ENCODE peak calls at places on chromosome 16, in eight cellular contexts. One of them, this sample, is unnamed.

GRCh38 chr16:23321206-23321875 is 19.2 kb downstream of the SCNN1B start:
- DNase-seq in AG09309: no peak
- DNase-seq in stomach: no peak
- DNase-seq in type B pancreatic cell: no peak
- DNase-seq in neural crest cell: no peak
- DNase-seq in neural progenitor cell: no peak
- DNase-seq in upper lobe of right lung: no peak
- DNase-seq in astrocyte of the cerebellum: no peak
- DNase-seq in this sample: no peak

GRCh38 chr16:67443299-67443698 is 12.4 kb downstream of the HSD11B2 start:
- DNase-seq in neural crest cell: no peak
- DNase-seq in AG09309: no peak
- DNase-seq in upper lobe of right lung: no peak
- DNase-seq in stomach: no peak
- DNase-seq in astrocyte of the cerebellum: no peak
- DNase-seq in type B pancreatic cell: no peak
- DNase-seq in neural progenitor cell: no peak
- DNase-seq in this sample: no peak

GRCh38 chr16:27839419-27839818 is 224.1 kb downstream of the GSG1L start:
- DNase-seq in neural progenitor cell: no peak
- DNase-seq in neural crest cell: no peak
- DNase-seq in type B pancreatic cell: no peak
- DNase-seq in AG09309: no peak
- DNase-seq in upper lobe of right lung: peak
- DNase-seq in astrocyte of the cerebellum: no peak
- DNase-seq in stomach: no peak
- DNase-seq in this sample: no peak

GRCh38 chr16:82203198-82203597 is 33.2 kb upstream of the MPHOSPH6 start:
- DNase-seq in neural crest cell: no peak
- DNase-seq in type B pancreatic cell: no peak
- DNase-seq in upper lobe of right lung: no peak
- DNase-seq in neural progenitor cell: no peak
- DNase-seq in AG09309: no peak
- DNase-seq in stomach: no peak
- DNase-seq in astrocyte of the cerebellum: no peak
- DNase-seq in this sample: no peak

GRCh38 chr16:48386559-48387312 is 1.5 kb upstream of the SIAH1 start:
- DNase-seq in upper lobe of right lung: no peak
- DNase-seq in AG09309: no peak
- DNase-seq in type B pancreatic cell: no peak
- DNase-seq in stomach: no peak
- DNase-seq in astrocyte of the cerebellum: no peak
- DNase-seq in neural crest cell: no peak
- DNase-seq in neural progenitor cell: no peak
- DNase-seq in this sample: no peak

GRCh38 chr16:28098959-28099945 is 35.7 kb upstream of the GSG1L start:
- DNase-seq in neural progenitor cell: no peak
- DNase-seq in neural crest cell: no peak
- DNase-seq in astrocyte of the cerebellum: no peak
- DNase-seq in type B pancreatic cell: no peak
- DNase-seq in upper lobe of right lung: peak
- DNase-seq in AG09309: no peak
- DNase-seq in stomach: no peak
- DNase-seq in this sample: peak

GRCh38 chr16:70808371-70808770 is 7.4 kb upstream of the VAC14 start:
- DNase-seq in upper lobe of right lung: no peak
- DNase-seq in neural crest cell: no peak
- DNase-seq in stomach: no peak
- DNase-seq in AG09309: no peak
- DNase-seq in neural progenitor cell: no peak
- DNase-seq in type B pancreatic cell: no peak
- DNase-seq in astrocyte of the cerebellum: no peak
- DNase-seq in this sample: no peak

GRCh38 chr16:84396537-84397008 is 28.2 kb downstream of the ATP2C2 start:
- DNase-seq in type B pancreatic cell: no peak
- DNase-seq in neural crest cell: no peak
- DNase-seq in upper lobe of right lung: peak
- DNase-seq in astrocyte of the cerebellum: no peak
- DNase-seq in stomach: no peak
- DNase-seq in AG09309: no peak
- DNase-seq in neural progenitor cell: peak
- DNase-seq in this sample: peak

GRCh38 chr16:63061319-63061718 is 1025.1 kb upstream of the CDH8 start:
- DNase-seq in AG09309: no peak
- DNase-seq in neural progenitor cell: no peak
- DNase-seq in upper lobe of right lung: no peak
- DNase-seq in astrocyte of the cerebellum: no peak
- DNase-seq in type B pancreatic cell: no peak
- DNase-seq in neural crest cell: no peak
- DNase-seq in stomach: no peak
- DNase-seq in this sample: peak

DNA sequence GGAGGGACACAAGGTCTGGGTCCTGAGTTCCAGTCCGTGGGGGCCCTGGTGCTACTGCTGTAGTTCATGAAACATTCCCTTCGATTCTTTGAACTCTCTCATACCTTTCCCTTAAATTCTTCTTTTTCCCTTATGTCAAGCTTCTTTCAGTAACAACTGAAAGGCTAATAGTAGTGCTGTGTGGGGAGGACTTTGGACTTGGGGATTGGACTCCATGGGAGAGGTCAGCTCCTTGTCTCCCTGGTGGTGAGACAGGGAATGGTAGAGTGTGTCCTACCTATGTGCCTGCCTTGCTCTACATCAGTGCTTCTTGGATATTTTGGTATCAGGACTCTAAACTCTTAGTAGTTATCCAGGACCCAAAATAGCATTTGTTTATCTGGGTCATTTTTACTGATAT is 628.1 kb downstream of the WWOX start:
- DNase-seq in neural crest cell: no peak
- DNase-seq in type B pancreatic cell: no peak
- DNase-seq in upper lobe of right lung: no peak
- DNase-seq in neural progenitor cell: no peak
- DNase-seq in stomach: no peak
- DNase-seq in astrocyte of the cerebellum: no peak
- DNase-seq in AG09309: no peak
- DNase-seq in this sample: no peak
- TF ChIP-seq CTCF in neural crest cell: peak
- TF ChIP-seq CTCF in type B pancreatic cell: peak
- TF ChIP-seq CTCF in upper lobe of right lung: no peak
- TF ChIP-seq CTCF in neural progenitor cell: peak
- TF ChIP-seq CTCF in stomach: no peak
- TF ChIP-seq CTCF in astrocyte of the cerebellum: no peak
- TF ChIP-seq CTCF in AG09309: no peak
- TF ChIP-seq CTCF in this sample: peak

DNA sequence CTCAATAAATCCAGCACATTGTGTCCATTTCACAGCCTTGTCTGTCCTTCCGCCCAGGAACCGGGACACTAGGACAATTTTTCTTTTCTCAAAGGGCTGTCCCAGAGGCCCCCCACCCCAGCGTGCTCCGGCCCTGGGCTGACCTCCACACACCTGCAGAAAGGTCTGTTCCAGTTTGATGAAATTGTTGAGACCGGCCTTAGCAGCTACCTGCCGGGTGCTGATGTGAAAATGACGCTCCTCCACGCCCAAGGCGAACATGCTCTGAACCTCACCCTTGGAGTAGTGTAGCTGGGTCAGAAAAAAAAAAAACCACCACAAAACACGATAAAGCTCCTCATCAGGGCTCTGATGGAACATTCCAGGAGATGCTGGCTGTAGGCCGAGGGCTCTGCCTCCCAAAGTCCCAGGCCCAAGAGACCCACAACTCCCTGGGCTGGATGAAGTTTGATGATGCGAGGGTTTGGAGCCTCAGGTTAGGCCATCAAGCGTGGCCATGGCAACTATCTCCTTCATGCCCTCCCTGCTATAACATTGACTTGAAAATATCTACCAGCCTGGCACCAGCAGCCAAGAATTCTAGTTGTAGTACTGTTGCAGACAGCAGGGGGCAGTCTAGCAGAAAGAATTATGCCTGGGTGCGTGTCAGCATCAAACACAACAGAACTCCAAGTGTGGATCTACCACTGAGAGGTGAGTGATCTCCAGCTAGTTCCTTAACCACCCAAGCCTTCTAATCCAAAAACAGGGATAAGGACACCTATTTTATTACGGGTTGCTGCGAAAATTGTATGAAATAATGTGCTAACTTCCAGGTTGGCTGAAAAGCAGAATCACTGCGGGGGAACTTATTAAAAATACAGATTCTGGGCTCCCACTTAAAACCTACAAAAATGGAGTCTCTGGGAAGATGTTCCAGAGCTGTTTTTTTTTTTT is 62.1 kb downstream of the RMI2 start:
- DNase-seq in upper lobe of right lung: no peak
- DNase-seq in AG09309: peak
- DNase-seq in astrocyte of the cerebellum: peak
- DNase-seq in type B pancreatic cell: no peak
- DNase-seq in neural crest cell: peak
- DNase-seq in stomach: peak
- DNase-seq in neural progenitor cell: peak
- DNase-seq in this sample: peak
- TF ChIP-seq CTCF in upper lobe of right lung: peak
- TF ChIP-seq CTCF in AG09309: peak
- TF ChIP-seq CTCF in astrocyte of the cerebellum: peak
- TF ChIP-seq CTCF in type B pancreatic cell: peak
- TF ChIP-seq CTCF in neural crest cell: peak
- TF ChIP-seq CTCF in stomach: no peak
- TF ChIP-seq CTCF in neural progenitor cell: peak
- TF ChIP-seq CTCF in this sample: peak

DNA sequence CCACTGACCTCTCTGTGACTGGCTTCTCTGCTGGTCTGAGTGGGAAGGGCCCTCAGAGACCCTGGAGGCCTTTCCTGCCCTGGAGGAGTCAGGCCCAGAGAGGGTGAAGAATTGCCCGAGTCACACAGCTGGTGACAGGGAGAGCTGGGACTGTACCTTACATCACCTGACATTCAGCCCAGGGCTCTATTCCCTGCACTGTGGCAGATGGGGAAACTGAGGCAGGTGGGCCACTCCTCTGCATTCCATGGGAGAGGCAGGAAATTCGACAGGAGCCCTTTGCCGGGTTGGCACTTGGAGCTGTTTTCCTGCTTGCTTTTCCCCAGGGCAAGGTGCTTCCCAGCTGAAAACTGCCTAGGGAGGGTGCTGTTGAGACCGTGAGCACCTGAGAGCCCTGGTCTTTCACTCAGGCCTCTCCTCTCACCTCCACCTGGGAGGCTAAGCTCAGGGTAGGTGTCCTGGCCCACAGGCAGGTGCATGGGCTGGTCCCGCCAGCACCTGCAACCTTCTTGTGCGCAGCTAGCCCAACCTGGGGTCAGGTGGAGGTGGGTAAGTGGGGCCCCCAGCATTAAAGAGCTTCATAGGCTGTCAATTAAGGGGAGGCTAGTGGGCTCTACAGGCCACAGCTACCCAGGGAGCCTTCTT is 8.5 kb downstream of the ADCY7 start:
- DNase-seq in astrocyte of the cerebellum: no peak
- DNase-seq in AG09309: no peak
- DNase-seq in stomach: no peak
- DNase-seq in type B pancreatic cell: no peak
- DNase-seq in neural progenitor cell: no peak
- DNase-seq in upper lobe of right lung: peak
- DNase-seq in neural crest cell: no peak
- DNase-seq in this sample: peak
- TF ChIP-seq CTCF in astrocyte of the cerebellum: no peak
- TF ChIP-seq CTCF in AG09309: no peak
- TF ChIP-seq CTCF in stomach: no peak
- TF ChIP-seq CTCF in type B pancreatic cell: no peak
- TF ChIP-seq CTCF in neural progenitor cell: no peak
- TF ChIP-seq CTCF in upper lobe of right lung: no peak
- TF ChIP-seq CTCF in neural crest cell: no peak
- TF ChIP-seq CTCF in this sample: no peak

GRCh38 chr16:88640520-88641247 is 2.3 kb downstream of the IL17C start:
- DNase-seq in AG09309: no peak
- DNase-seq in neural progenitor cell: no peak
- DNase-seq in upper lobe of right lung: no peak
- DNase-seq in astrocyte of the cerebellum: no peak
- DNase-seq in type B pancreatic cell: no peak
- DNase-seq in neural crest cell: no peak
- DNase-seq in stomach: no peak
- DNase-seq in this sample: no peak

GRCh38 chr16:88645941-88646340 is 4.9 kb downstream of the CYBA start:
- DNase-seq in astrocyte of the cerebellum: no peak
- DNase-seq in stomach: no peak
- DNase-seq in neural progenitor cell: no peak
- DNase-seq in upper lobe of right lung: no peak
- DNase-seq in AG09309: no peak
- DNase-seq in type B pancreatic cell: no peak
- DNase-seq in neural crest cell: no peak
- DNase-seq in this sample: no peak

GRCh38 chr16:88643546-88643932 is 5.2 kb downstream of the IL17C start:
- DNase-seq in astrocyte of the cerebellum: no peak
- DNase-seq in AG09309: no peak
- DNase-seq in type B pancreatic cell: no peak
- DNase-seq in upper lobe of right lung: no peak
- DNase-seq in neural progenitor cell: no peak
- DNase-seq in neural crest cell: no peak
- DNase-seq in stomach: no peak
- DNase-seq in this sample: no peak

GRCh38 chr16:88645455-88645854 is 5.4 kb downstream of the CYBA start:
- DNase-seq in stomach: no peak
- DNase-seq in AG09309: no peak
- DNase-seq in neural crest cell: no peak
- DNase-seq in astrocyte of the cerebellum: no peak
- DNase-seq in upper lobe of right lung: no peak
- DNase-seq in neural progenitor cell: no peak
- DNase-seq in type B pancreatic cell: no peak
- DNase-seq in this sample: no peak

GRCh38 chr16:88642881-88643545 is 4.6 kb downstream of the IL17C start:
- DNase-seq in type B pancreatic cell: no peak
- DNase-seq in stomach: no peak
- DNase-seq in upper lobe of right lung: no peak
- DNase-seq in neural crest cell: no peak
- DNase-seq in astrocyte of the cerebellum: no peak
- DNase-seq in neural progenitor cell: no peak
- DNase-seq in AG09309: no peak
- DNase-seq in this sample: no peak
- TF ChIP-seq CTCF in type B pancreatic cell: no peak
- TF ChIP-seq CTCF in stomach: no peak
- TF ChIP-seq CTCF in upper lobe of right lung: no peak
- TF ChIP-seq CTCF in neural crest cell: no peak
- TF ChIP-seq CTCF in astrocyte of the cerebellum: no peak
- TF ChIP-seq CTCF in neural progenitor cell: no peak
- TF ChIP-seq CTCF in AG09309: no peak
- TF ChIP-seq CTCF in this sample: no peak